ENCODE peak calls at places on chromosomes 11 and 22, in nine cellular contexts. O is aorta, B is WERI-Rb-1, W is Peyer's patch, Z is HepG2, Y is heart left ventricle, I is IMR-90, K is GM23248, C is brain microvascular endothelial cell. S is an unnamed sample. For H3K36me3, the result is how much of the 10 kb centered on the place peaks cover.

GRCh38 chr11:112977620-112978212 is 16.5 kb downstream of the NCAM1 start:
- DNase-seq in K (peak), B (no peak), I (peak), C (no peak), W (no peak), Z (no peak), Y (no peak), O (no peak), S (no peak)

GRCh38 chr11:69010964-69011623 is 2.0 kb downstream of the MRGPRF start:
- DNase-seq in B (no peak), O (peak), I (peak), W (peak), Z (no peak), Y (peak), C (peak), K (peak), S (peak)

GRCh38 chr22:42357221-42357620 is 75.0 kb downstream of the NFAM1 start:
- DNase-seq in K (no peak), Z (no peak), O (no peak), B (no peak), I (no peak), Y (no peak), W (no peak), C (no peak), S (no peak)

GRCh38 chr11:104917259-104918112 is 19.2 kb upstream of the CASP12 start:
- DNase-seq in C (no peak), O (no peak), B (no peak), Y (no peak), K (no peak), Z (no peak), I (no peak), W (no peak), S (no peak)

GRCh38 chr11:76791861-76792260 is 8.7 kb downstream of the TSKU start:
- DNase-seq in Y (no peak), K (peak), W (peak), I (peak), O (no peak), Z (peak), B (no peak), C (peak), S (no peak)

GRCh38 chr11:12460441-12460840 is 83.1 kb downstream of the PARVA start:
- DNase-seq in K (peak), I (peak), Y (no peak), B (no peak), W (no peak), Z (peak), C (peak), O (no peak), S (no peak)

GRCh38 chr22:36569999-36570398 is 41.0 kb upstream of the EIF3D start:
- DNase-seq in B (peak), Z (peak), K (peak), I (peak), O (no peak), W (no peak), C (peak), Y (no peak), S (no peak)

GRCh38 chr11:2523821-2524391 is 79.1 kb downstream of the KCNQ1 start:
- DNase-seq in W (peak), K (no peak), Y (peak), I (no peak), B (peak), O (peak), C (no peak), Z (no peak), S (no peak)

GRCh38 chr11:12811861-12812260 is 137.6 kb downstream of the TEAD1 start:
- DNase-seq in W (no peak), K (no peak), O (no peak), Y (no peak), B (no peak), C (no peak), Z (no peak), I (no peak), S (no peak)

GRCh38 chr11:932435-932834 is 6.8 kb downstream of the AP2A2 start:
- DNase-seq in C (no peak), K (peak), W (no peak), Y (no peak), I (no peak), O (peak), Z (no peak), B (no peak), S (no peak)

GRCh38 chr11:65219930-65220213 is 38.1 kb downstream of the CAPN1 start:
- DNase-seq in K (peak), W (no peak), B (no peak), Z (no peak), O (no peak), I (no peak), Y (no peak), C (no peak), S (no peak)

GRCh38 chr11:122756417-122756816 is 81.9 kb upstream of the CRTAM start:
- DNase-seq in Y (peak), K (no peak), I (no peak), O (peak), W (peak), Z (no peak), B (no peak), C (no peak), S (peak)

GRCh38 chr11:11149671-11150459 is 203.2 kb downstream of the CSNK2A3 start:
- DNase-seq in W (peak), C (no peak), B (no peak), I (no peak), O (no peak), Y (no peak), K (no peak), Z (no peak), S (peak)

GRCh38 chr11:120566176-120566575 is 54.6 kb downstream of the GRIK4 start:
- DNase-seq in Y (no peak), B (peak), O (no peak), Z (no peak), C (peak), I (peak), K (peak), W (no peak), S (no peak)

GRCh38 chr22:50604256-50604580 is 3.6 kb downstream of the MAPK8IP2 start:
- DNase-seq in B (no peak), Y (no peak), Z (no peak), K (no peak), C (no peak), W (no peak), O (no peak), I (no peak), S (no peak)

GRCh38 chr11:114377612-114378267 is 22.6 kb downstream of the C11orf71 start:
- DNase-seq in W (no peak), B (no peak), K (peak), O (no peak), C (peak), Z (no peak), I (peak), Y (no peak), S (no peak)

GRCh38 chr11:86052697-86053641 is 15.9 kb downstream of the PICALM start:
- DNase-seq in Z (no peak), I (no peak), Y (no peak), C (no peak), K (no peak), B (no peak), O (no peak), W (no peak), S (no peak)

GRCh38 chr11:119116235-119116594 is 5.2 kb upstream of the HINFP start:
- DNase-seq in C (no peak), Z (no peak), I (no peak), O (no peak), K (no peak), B (no peak), W (no peak), Y (no peak), S (no peak)
- H3K36me3 ChIP-seq in C (under half), Z (under half), I (under half), O (under half), K (under half), B (under half), W (half or more), Y (half or more), S (under half)

DNA sequence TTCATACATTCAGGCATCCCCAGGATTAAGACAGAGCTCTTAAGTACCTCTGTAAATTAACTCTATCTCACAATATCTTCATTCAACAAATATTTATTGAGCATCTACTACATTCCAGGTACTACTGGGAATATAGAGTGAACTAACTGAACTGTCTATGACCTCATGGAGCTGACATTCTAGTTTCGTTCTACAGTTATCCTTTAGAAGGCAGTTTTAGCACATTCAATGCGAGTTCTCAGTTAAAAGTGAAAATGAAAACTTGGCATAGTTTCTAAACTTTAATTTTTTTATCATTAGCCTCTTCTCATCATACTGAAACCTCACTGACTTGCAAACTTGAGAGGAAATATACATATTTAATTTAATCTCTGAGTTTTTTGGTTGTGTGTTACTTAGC is 10.7 kb upstream of the MS4A6E start:
- DNase-seq in I (no peak), K (no peak), O (no peak), C (no peak), Z (no peak), Y (no peak), W (no peak), B (no peak), S (no peak)
- H3K27ac ChIP-seq in I (no peak), K (no peak), O (no peak), C (no peak), Z (no peak), Y (no peak), W (no peak), B (no peak), S (no peak)

GRCh38 chr11:64144587-64145295 is 21.2 kb downstream of the MACROD1 start:
- DNase-seq in Y (no peak), B (peak), I (no peak), Z (no peak), O (no peak), K (no peak), C (no peak), W (no peak), S (no peak)

GRCh38 chr11:64150051-64150450 is 15.9 kb downstream of the MACROD1 start:
- DNase-seq in I (no peak), C (no peak), W (no peak), O (no peak), Y (no peak), Z (no peak), B (no peak), K (no peak), S (no peak)

GRCh38 chr11:64148200-64148916 is 17.6 kb downstream of the MACROD1 start:
- DNase-seq in I (peak), C (peak), Y (peak), W (peak), O (peak), K (peak), B (peak), Z (peak), S (peak)

GRCh38 chr11:64148917-64149617 is 16.8 kb downstream of the MACROD1 start:
- DNase-seq in I (no peak), C (no peak), K (no peak), B (no peak), Z (no peak), O (no peak), W (no peak), Y (no peak), S (no peak)

DNA sequence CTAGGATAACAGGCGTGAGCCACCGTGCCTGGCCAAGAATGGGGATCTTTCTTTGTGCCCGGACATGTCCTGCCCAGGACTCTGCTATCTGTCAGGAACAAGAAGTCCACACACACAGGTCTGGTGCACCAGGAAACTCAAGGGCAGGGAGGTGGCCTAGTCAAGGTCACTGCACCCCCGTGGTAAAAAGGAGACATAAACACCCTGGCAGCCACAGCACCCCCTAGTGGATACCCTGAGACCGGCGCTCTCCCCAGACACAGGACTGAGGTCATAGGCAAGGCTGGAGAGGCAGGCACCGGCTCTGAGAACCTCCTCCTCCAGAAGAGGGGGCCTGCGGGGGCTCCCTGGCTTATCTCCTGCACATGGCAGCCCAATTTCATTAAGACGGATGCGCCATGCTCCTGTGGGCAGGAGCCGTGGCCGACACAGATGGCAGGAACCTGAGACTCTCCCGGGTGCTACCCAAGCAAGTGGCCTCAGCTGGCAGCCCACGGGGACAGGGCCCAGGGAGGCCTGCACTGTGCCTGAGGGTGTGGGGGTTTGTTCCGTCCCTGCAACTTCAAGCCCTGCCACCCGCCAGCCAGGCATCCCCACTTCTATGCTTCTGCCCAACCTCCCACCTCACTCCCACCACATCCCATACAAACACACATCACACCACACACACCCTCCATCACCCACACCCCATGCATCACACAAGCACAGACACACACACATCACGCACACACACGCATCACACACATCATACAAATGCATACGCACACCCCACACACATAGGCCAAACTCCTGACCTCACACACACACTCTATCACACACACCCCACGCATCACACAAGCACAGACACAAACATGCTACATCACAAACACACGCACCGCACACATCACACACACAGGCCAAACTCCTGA is 19.6 kb downstream of the MACROD1 start:
- DNase-seq in Y (no peak), Z (peak), O (peak), B (peak), W (peak), C (peak), I (peak), K (peak), S (peak)
- H3K36me3 ChIP-seq in Y (under half), Z (under half), O (under half), B (under half), W (under half), C (under half), I (under half), K (under half), S (under half)

GRCh38 chr11:71240865-71241691 is 11.3 kb downstream of the SHANK2 start:
- DNase-seq in I (peak), B (no peak), K (peak), C (peak), Z (peak), O (no peak), W (no peak), Y (no peak), S (no peak)
- H3K27ac ChIP-seq in I (peak), B (no peak), K (peak), C (peak), Z (peak), O (no peak), W (peak), Y (no peak), S (no peak)